ENCODE peak calls at places on chromosomes 11 and 22, in five cellular contexts. W is cardiac muscle cell; G is CD8-positive, alpha-beta T cell; U is heart right ventricle; A is thoracic aorta. R is an unnamed sample.
A peak's percentile ranks its signal among the peaks of the same experiment; 100 is the strongest.

GRCh38 chr11:119248750-119249670 is 42.9 kb downstream of the CBL start:
- DNase-seq in W (no peak), G (no peak), U (no peak), A (no peak), R (no peak)

GRCh38 chr11:96228472-96228871 is 114.5 kb downstream of the MAML2 start:
- DNase-seq in W (peak; percentile 96), G (no peak), U (peak; percentile 61), A (peak; percentile 78), R (peak; percentile 34)

GRCh38 chr11:59708537-59708936 is 5.1 kb downstream of the OR10V1 start:
- DNase-seq in W (no peak), G (no peak), U (no peak), A (no peak), R (no peak)

GRCh38 chr11:61138940-61139339 is 22.3 kb downstream of the VPS37C start:
- DNase-seq in W (peak; percentile 94), G (no peak), U (no peak), A (no peak), R (no peak)

GRCh38 chr22:35620624-35621245 is 3.6 kb upstream of the MB start:
- DNase-seq in W (peak; percentile 19), G (no peak), U (no peak), A (no peak), R (no peak)

GRCh38 chr11:45332486-45332934 is 46.4 kb upstream of the SYT13 start:
- DNase-seq in W (peak; percentile 66), G (peak; percentile 44), U (no peak), A (no peak), R (peak; percentile 40)

GRCh38 chr22:49247194-49247924 is 580.3 kb downstream of the BRD1 start:
- DNase-seq in W (no peak), G (no peak), U (no peak), A (no peak), R (no peak)

GRCh38 chr11:119709638-119710346 is 19.2 kb downstream of the NECTIN1 start:
- DNase-seq in W (peak; percentile 90), G (no peak), U (no peak), A (no peak), R (no peak)

GRCh38 chr11:72655896-72656464 is 18.2 kb downstream of the PDE2A start:
- DNase-seq in W (no peak), G (no peak), U (no peak), A (no peak), R (no peak)

GRCh38 chr22:43996170-43996980 is 27.7 kb upstream of the PARVB start:
- DNase-seq in W (no peak), G (peak; percentile 69), U (peak; percentile 64), A (no peak), R (peak; percentile 32)

GRCh38 chr11:85948884-85949283 is 93.7 kb downstream of the CCDC83 start:
- DNase-seq in W (no peak), G (no peak), U (no peak), A (no peak), R (no peak)

GRCh38 chr11:97743205-97743742 is 1277.5 kb upstream of the CNTN5 start:
- DNase-seq in W (peak; percentile 50), G (no peak), U (no peak), A (no peak), R (no peak)

GRCh38 chr11:95776859-95777258 is 12.7 kb downstream of the FAM76B start:
- DNase-seq in W (no peak), G (no peak), U (no peak), A (no peak), R (no peak)

GRCh38 chr22:38267086-38267485 is 5.7 kb downstream of the TMEM184B start:
- DNase-seq in W (peak; percentile 71), G (peak; percentile 59), U (peak; percentile 42), A (no peak), R (no peak)

GRCh38 chr11:2132229-2132620 is 7.0 kb downstream of the IGF2 start:
- DNase-seq in W (no peak), G (no peak), U (no peak), A (no peak), R (no peak)

GRCh38 chr11:69592986-69593385 is 48.0 kb upstream of the CCND1 start:
- DNase-seq in W (no peak), G (no peak), U (no peak), A (no peak), R (no peak)

DNA sequence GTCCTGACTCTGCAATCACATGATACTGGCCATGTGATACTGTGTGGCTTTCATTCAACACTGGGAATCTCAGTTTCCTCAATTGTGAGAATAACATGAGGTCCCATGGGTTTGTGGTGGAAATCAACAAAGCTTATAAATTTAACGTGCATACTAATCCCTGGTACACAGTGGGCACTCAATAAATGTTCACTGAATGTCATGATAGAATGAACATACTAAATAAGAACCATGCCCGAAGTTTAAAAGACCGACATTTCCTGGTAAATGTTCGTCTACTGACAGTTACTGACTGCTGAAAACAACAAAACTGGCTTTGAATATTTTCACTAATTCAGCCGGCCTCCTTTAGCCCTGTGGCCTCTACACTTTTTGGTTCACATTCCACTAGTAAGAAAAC is 62.3 kb upstream of the CCT8L2 start:
- DNase-seq in W (no peak), G (no peak), U (no peak), A (no peak), R (no peak)
- H3K27ac ChIP-seq in W (no peak overlapping the region), G (no peak overlapping the region), U (no peak overlapping the region), A (no peak overlapping the region), R (no peak overlapping the region)

GRCh38 chr11:36147491-36147890 is 141.7 kb downstream of the COMMD9 start:
- DNase-seq in W (no peak), G (no peak), U (no peak), A (no peak), R (no peak)

GRCh38 chr11:36150986-36151385 is 138.2 kb downstream of the COMMD9 start:
- DNase-seq in W (peak; percentile 36), G (no peak), U (no peak), A (no peak), R (no peak)

GRCh38 chr11:36151933-36152580 is 137.2 kb downstream of the COMMD9 start:
- DNase-seq in W (peak; percentile 60), G (no peak), U (no peak), A (no peak), R (no peak)

GRCh38 chr11:36148701-36149100 is 140.5 kb downstream of the COMMD9 start:
- DNase-seq in W (no peak), G (no peak), U (no peak), A (no peak), R (no peak)

GRCh38 chr11:36149538-36150242 is 139.5 kb downstream of the COMMD9 start:
- DNase-seq in W (peak; percentile 97), G (no peak), U (no peak), A (peak; percentile 6), R (peak; percentile 41)
- TF ChIP-seq CTCF in W (peak; percentile 56), G (no peak), U (no peak), A (no peak), R (peak; percentile 41)

GRCh38 chr11:106086135-106086534 is 8.7 kb downstream of the AASDHPPT start:
- DNase-seq in W (no peak), G (no peak), U (no peak), A (no peak), R (no peak)
- H3K27ac ChIP-seq in W (peak overlapping the region; percentile 83), G (no peak overlapping the region), U (no peak overlapping the region), A (peak overlapping the region; percentile 1), R (no peak overlapping the region)

GRCh38 chr11:43997022-43997665 is 50.6 kb upstream of the ACCSL start:
- DNase-seq in W (peak; percentile 22), G (no peak), U (no peak), A (no peak), R (no peak)

GRCh38 chr11:43989162-43989961 is 46.9 kb downstream of the C11orf96 start:
- DNase-seq in W (peak; percentile 54), G (no peak), U (peak; percentile 79), A (no peak), R (peak; percentile 24)

GRCh38 chr11:43992138-43992537 is 49.7 kb downstream of the C11orf96 start:
- DNase-seq in W (no peak), G (no peak), U (no peak), A (no peak), R (no peak)

GRCh38 chr11:43996318-43996717 is 51.5 kb upstream of the ACCSL start:
- DNase-seq in W (no peak), G (no peak), U (no peak), A (no peak), R (no peak)

GRCh38 chr11:43992834-43993637 is 50.6 kb downstream of the C11orf96 start:
- DNase-seq in W (peak; percentile 51), G (no peak), U (no peak), A (no peak), R (peak; percentile 30)
- TF ChIP-seq CTCF in W (no peak), G (no peak), U (no peak), A (no peak), R (no peak)